ENCODE peak calls at places on chromosomes 7 and 10, in nine cellular contexts. Z, B, Y, L, P, H, Q, S and E are unnamed samples.

GRCh38 chr10:124731551-124731950 is 12.6 kb downstream of the FAM53B start:
- DNase-seq in Z (no peak), B (no peak), Y (no peak), L (no peak), P (no peak), H (no peak), Q (no peak), S (no peak), E (no peak)

GRCh38 chr10:93859049-93859655 is 34.6 kb upstream of the SLC35G1 start:
- DNase-seq in Z (peak), B (no peak), Y (no peak), L (peak), P (no peak), H (no peak), Q (no peak), S (no peak), E (no peak)

GRCh38 chr10:56902554-56902953 is 541.5 kb upstream of the ZWINT start:
- DNase-seq in Z (no peak), B (no peak), Y (no peak), L (no peak), P (no peak), H (no peak), Q (no peak), S (no peak), E (no peak)

GRCh38 chr7:128831178-128831993 is 1.2 kb downstream of the FLNC start:
- DNase-seq in Z (no peak), B (peak), Y (peak), L (peak), P (no peak), H (no peak), Q (peak), S (peak), E (no peak)

GRCh38 chr10:90859321-90859751 is 1.5 kb upstream of the HTR7 start:
- DNase-seq in Z (no peak), B (no peak), Y (no peak), L (peak), P (no peak), H (no peak), Q (no peak), S (peak), E (no peak)

GRCh38 chr10:51926336-51926735 is 226.9 kb upstream of the CSTF2T start:
- DNase-seq in Z (no peak), B (no peak), Y (no peak), L (no peak), P (no peak), H (no peak), Q (no peak), S (no peak), E (no peak)

GRCh38 chr10:80168679-80169380 is 36.3 kb downstream of the PLAC9 start:
- DNase-seq in Z (peak), B (no peak), Y (peak), L (peak), P (peak), H (no peak), Q (peak), S (no peak), E (no peak)

GRCh38 chr7:118473271-118473670 is 248.8 kb downstream of the ANKRD7 start:
- DNase-seq in Z (no peak), B (no peak), Y (no peak), L (no peak), P (no peak), H (no peak), Q (no peak), S (no peak), E (no peak)

GRCh38 chr10:88278912-88279311 is 304.2 kb downstream of the RNLS start:
- DNase-seq in Z (no peak), B (no peak), Y (no peak), L (no peak), P (peak), H (no peak), Q (no peak), S (no peak), E (no peak)

GRCh38 chr7:33195264-33195663 is 65.9 kb downstream of the BBS9 start:
- DNase-seq in Z (no peak), B (no peak), Y (no peak), L (peak), P (no peak), H (no peak), Q (no peak), S (peak), E (no peak)

GRCh38 chr10:119208553-119208940 is 1.2 kb downstream of the GRK5 start:
- DNase-seq in Z (no peak), B (no peak), Y (no peak), L (no peak), P (no peak), H (no peak), Q (no peak), S (peak), E (no peak)

GRCh38 chr10:43112608-43112961 is 25.7 kb upstream of the CSGALNACT2 start:
- DNase-seq in Z (no peak), B (no peak), Y (peak), L (no peak), P (no peak), H (no peak), Q (no peak), S (no peak), E (no peak)

GRCh38 chr10:121655254-121656142 is 57.3 kb upstream of the FGFR2 start:
- DNase-seq in Z (no peak), B (no peak), Y (no peak), L (no peak), P (no peak), H (no peak), Q (no peak), S (no peak), E (no peak)

GRCh38 chr10:110356628-110357245 is 52.0 kb upstream of the SMNDC1 start:
- DNase-seq in Z (no peak), B (no peak), Y (no peak), L (peak), P (peak), H (peak), Q (no peak), S (no peak), E (no peak)

GRCh38 chr7:27961255-27961654 is 219.3 kb downstream of the JAZF1 start:
- DNase-seq in Z (no peak), B (no peak), Y (no peak), L (peak), P (no peak), H (peak), Q (no peak), S (peak), E (no peak)

GRCh38 chr10:8116474-8116873 is 62.0 kb downstream of the GATA3 start:
- DNase-seq in Z (no peak), B (no peak), Y (no peak), L (no peak), P (no peak), H (no peak), Q (no peak), S (no peak), E (no peak)

GRCh38 chr10:132904814-132905649 is 37.3 kb downstream of the CFAP46 start:
- DNase-seq in Z (no peak), B (peak), Y (peak), L (peak), P (no peak), H (no peak), Q (no peak), S (no peak), E (no peak)

GRCh38 chr10:17229016-17229716 is 1.1 kb downstream of the VIM start:
- DNase-seq in Z (peak), B (peak), Y (peak), L (peak), P (peak), H (no peak), Q (peak), S (peak), E (peak)

GRCh38 chr10:7411671-7412481 is 1.0 kb upstream of the SFMBT2 start:
- DNase-seq in Z (no peak), B (peak), Y (no peak), L (no peak), P (no peak), H (no peak), Q (peak), S (no peak), E (no peak)

GRCh38 chr7:131753620-131754222 is 197.3 kb upstream of the PODXL start:
- DNase-seq in Z (peak), B (no peak), Y (no peak), L (no peak), P (no peak), H (no peak), Q (peak), S (no peak), E (no peak)

GRCh38 chr10:132487241-132488135 is 50.1 kb upstream of the INPP5A start:
- DNase-seq in Z (no peak), B (no peak), Y (peak), L (no peak), P (no peak), H (no peak), Q (no peak), S (no peak), E (no peak)

GRCh38 chr10:60384708-60385398 is 4.8 kb downstream of the ANK3 start:
- DNase-seq in Z (peak), B (no peak), Y (no peak), L (peak), P (no peak), H (peak), Q (no peak), S (peak), E (no peak)

GRCh38 chr7:130356121-130356759 is 11.6 kb downstream of the CPA5 start:
- DNase-seq in Z (peak), B (peak), Y (peak), L (peak), P (no peak), H (peak), Q (peak), S (peak), E (peak)

GRCh38 chr7:129279757-129280156 is 54.9 kb downstream of the AHCYL2 start:
- DNase-seq in Z (no peak), B (no peak), Y (no peak), L (no peak), P (no peak), H (no peak), Q (no peak), S (no peak), E (no peak)

GRCh38 chr10:80157561-80157960 is 25.0 kb downstream of the PLAC9 start:
- DNase-seq in Z (no peak), B (no peak), Y (no peak), L (no peak), P (no peak), H (no peak), Q (no peak), S (no peak), E (no peak)

GRCh38 chr7:69893915-69894314 is 295.6 kb downstream of the AUTS2 start:
- DNase-seq in Z (no peak), B (no peak), Y (no peak), L (no peak), P (no peak), H (no peak), Q (peak), S (peak), E (no peak)

GRCh38 chr10:29961351-29961750 is 98.0 kb downstream of the JCAD start:
- DNase-seq in Z (no peak), B (no peak), Y (no peak), L (no peak), P (no peak), H (no peak), Q (no peak), S (no peak), E (no peak)

GRCh38 chr7:51067757-51068156 is 248.9 kb downstream of the COBL start:
- DNase-seq in Z (peak), B (no peak), Y (no peak), L (peak), P (peak), H (peak), Q (peak), S (peak), E (no peak)

GRCh38 chr7:51267169-51267568 is 49.4 kb downstream of the COBL start:
- DNase-seq in Z (no peak), B (no peak), Y (no peak), L (no peak), P (no peak), H (no peak), Q (no peak), S (no peak), E (no peak)

GRCh38 chr10:11430421-11431275 is 180.8 kb downstream of the USP6NL start:
- DNase-seq in Z (no peak), B (no peak), Y (no peak), L (no peak), P (no peak), H (no peak), Q (no peak), S (no peak), E (no peak)
- TF ChIP-seq CTCF in Z (no peak), B (no peak), Y (no peak), L (no peak), P (no peak), H (no peak), Q (no peak), S (no peak), E (no peak)

DNA sequence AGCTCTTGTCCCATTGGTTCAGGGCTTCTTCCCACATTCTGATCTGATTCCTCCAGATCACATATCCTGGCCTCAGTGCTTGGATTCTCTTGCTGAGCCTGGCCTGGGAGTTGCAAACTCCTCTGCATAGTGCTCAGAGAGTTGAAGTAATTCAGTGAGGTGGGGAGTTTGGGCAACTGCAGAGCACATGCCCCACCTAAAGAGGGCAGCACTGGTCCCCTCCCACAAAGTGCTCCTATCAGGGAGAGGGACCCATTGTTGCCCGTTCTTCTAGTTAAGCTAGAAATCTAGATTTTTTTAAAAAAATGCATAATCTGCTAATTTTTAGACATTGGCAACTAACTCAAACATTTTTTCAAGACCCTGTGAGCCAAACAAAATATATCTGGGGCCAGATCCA is 45.1 kb downstream of the CHN2 start:
- DNase-seq in Z (peak), B (no peak), Y (no peak), L (no peak), P (no peak), H (no peak), Q (no peak), S (no peak), E (no peak)
- TF ChIP-seq CTCF in Z (peak), B (peak), Y (no peak), L (no peak), P (peak), H (peak), Q (peak), S (peak), E (peak)

GRCh38 chr10:104614245-104614831 is 26.8 kb upstream of the SORCS3 start:
- DNase-seq in Z (peak), B (no peak), Y (no peak), L (peak), P (peak), H (no peak), Q (peak), S (no peak), E (no peak)
- TF ChIP-seq CTCF in Z (peak), B (no peak), Y (peak), L (peak), P (peak), H (peak), Q (peak), S (peak), E (peak)

GRCh38 chr7:117399820-117400422 is 27.4 kb downstream of the ASZ1 start:
- DNase-seq in Z (peak), B (no peak), Y (no peak), L (peak), P (peak), H (no peak), Q (no peak), S (no peak), E (no peak)
- TF ChIP-seq CTCF in Z (peak), B (peak), Y (peak), L (peak), P (peak), H (peak), Q (peak), S (peak), E (peak)

DNA sequence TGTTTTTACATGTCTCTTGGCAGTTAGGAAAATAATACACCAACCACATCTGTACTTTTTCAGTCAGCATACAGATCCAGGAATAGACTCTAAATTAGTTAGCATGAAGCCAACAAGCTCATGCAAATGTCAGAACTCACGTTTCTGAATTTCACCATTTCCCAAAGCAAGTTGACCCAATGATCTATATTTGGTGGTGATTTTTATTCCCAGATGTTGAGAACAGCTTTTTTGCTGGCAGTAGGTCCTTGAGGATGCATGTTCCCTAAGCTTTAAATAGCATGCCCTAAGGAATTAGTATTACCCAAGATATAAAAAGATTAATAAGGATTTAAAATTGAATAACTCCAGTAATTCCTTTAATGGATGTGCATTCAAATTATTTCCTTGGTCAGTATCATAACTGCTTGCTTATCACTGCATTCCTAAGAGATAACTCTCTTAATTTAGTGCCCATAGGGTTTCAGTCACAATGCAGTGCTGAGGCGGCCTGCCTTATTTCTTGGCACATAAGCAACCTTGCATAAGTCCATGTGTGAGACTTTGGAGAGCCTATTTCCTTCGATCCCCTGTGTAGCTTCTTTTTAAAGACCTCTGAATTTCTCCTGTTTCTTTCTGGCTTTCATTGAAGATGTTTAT is 135.1 kb upstream of the MEOX2 start:
- DNase-seq in Z (no peak), B (no peak), Y (no peak), L (no peak), P (no peak), H (no peak), Q (no peak), S (peak), E (no peak)
- TF ChIP-seq CTCF in Z (no peak), B (no peak), Y (no peak), L (no peak), P (no peak), H (no peak), Q (no peak), S (no peak), E (no peak)

GRCh38 chr10:105785721-105786120 is 1144.6 kb downstream of the SORCS3 start:
- DNase-seq in Z (no peak), B (no peak), Y (no peak), L (no peak), P (no peak), H (peak), Q (no peak), S (no peak), E (no peak)
- TF ChIP-seq CTCF in Z (no peak), B (no peak), Y (no peak), L (no peak), P (no peak), H (no peak), Q (no peak), S (no peak), E (no peak)

DNA sequence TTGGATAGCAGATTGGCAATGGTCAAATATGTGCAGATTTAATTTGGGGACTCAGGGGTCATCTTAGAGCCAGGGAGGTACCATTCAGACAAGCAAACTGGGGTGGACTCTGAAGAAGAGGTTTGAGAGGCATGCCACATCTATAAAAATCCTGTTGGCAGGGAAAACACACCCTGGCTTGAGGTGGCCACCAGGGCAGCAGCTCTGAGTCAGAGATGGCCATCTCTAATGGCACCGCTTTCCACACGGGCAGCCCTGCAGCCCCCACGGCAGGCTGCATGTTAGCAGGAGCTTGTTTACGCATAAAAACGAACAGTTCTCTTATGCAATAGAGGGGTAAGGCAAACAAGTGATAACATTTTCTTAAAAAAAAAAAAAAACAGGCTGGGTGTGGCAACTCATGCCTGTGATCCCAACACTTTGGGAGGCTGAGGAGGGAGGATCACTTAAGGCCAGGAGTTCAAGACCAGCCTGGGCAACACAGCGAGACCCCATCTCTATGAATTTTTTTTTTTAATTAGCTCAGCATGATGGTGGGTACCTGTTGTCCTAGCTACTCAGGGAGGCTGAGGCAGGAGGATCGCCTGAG is 14.9 kb downstream of the DLG5 start:
- DNase-seq in Z (peak), B (no peak), Y (no peak), L (peak), P (no peak), H (no peak), Q (no peak), S (peak), E (no peak)
- TF ChIP-seq CTCF in Z (peak), B (no peak), Y (no peak), L (no peak), P (no peak), H (peak), Q (no peak), S (no peak), E (no peak)

GRCh38 chr10:99714446-99714845 is 17.5 kb downstream of the COX15 start:
- DNase-seq in Z (no peak), B (no peak), Y (no peak), L (no peak), P (no peak), H (no peak), Q (no peak), S (no peak), E (no peak)

GRCh38 chr10:99711129-99711719 is 20.7 kb downstream of the COX15 start:
- DNase-seq in Z (peak), B (no peak), Y (no peak), L (peak), P (peak), H (no peak), Q (peak), S (peak), E (no peak)

GRCh38 chr10:99708428-99709010 is 23.4 kb downstream of the COX15 start:
- DNase-seq in Z (no peak), B (no peak), Y (no peak), L (peak), P (no peak), H (no peak), Q (no peak), S (peak), E (no peak)

GRCh38 chr10:99709480-99710229 is 22.3 kb downstream of the COX15 start:
- DNase-seq in Z (no peak), B (no peak), Y (no peak), L (peak), P (no peak), H (no peak), Q (no peak), S (peak), E (no peak)
- TF ChIP-seq CTCF in Z (no peak), B (no peak), Y (no peak), L (peak), P (no peak), H (no peak), Q (no peak), S (no peak), E (no peak)

GRCh38 chr7:107224374-107224773 is 55.6 kb downstream of the HBP1 start:
- DNase-seq in Z (no peak), B (no peak), Y (no peak), L (no peak), P (no peak), H (no peak), Q (no peak), S (no peak), E (no peak)
- TF ChIP-seq CTCF in Z (no peak), B (no peak), Y (no peak), L (no peak), P (no peak), H (no peak), Q (no peak), S (no peak), E (no peak)